ENCODE peak calls at places on chromosomes 16 and 17, in four cellular contexts. N is stimulated activated CD8-positive, alpha-beta memory T cell treated with anti-CD3 and anti-CD28 coated beads, Interleukin-15, amount 100 ng/mL, for 4 hours; U is NCI-H345; F is ELR. J is an unnamed sample.
A peak's percentile ranks its signal among the peaks of the same experiment; 100 is the strongest.

GRCh38 chr17:67474081-67474661 is 97.1 kb downstream of the PITPNC1 start:
- DNase-seq in F (peak; percentile 42), U (no peak), N (no peak), J (no peak)

GRCh38 chr17:17382060-17382449 is 78.9 kb downstream of the NT5M start:
- DNase-seq in F (no peak), N (no peak), U (no peak), J (no peak)

GRCh38 chr17:81336930-81337325 is 41.8 kb upstream of the SLC38A10 start:
- DNase-seq in N (no peak), F (no peak), U (no peak), J (no peak)

GRCh38 chr17:38341035-38341721 is 2.6 kb downstream of the GPR179 start:
- DNase-seq in N (no peak), U (peak; percentile 91), F (peak; percentile 19), J (peak; percentile 73)

GRCh38 chr17:64115871-64116534 is 13.9 kb downstream of the ERN1 start:
- DNase-seq in F (peak; percentile 95), U (no peak), N (no peak), J (no peak)

GRCh38 chr17:55756689-55757088 is 5.8 kb downstream of the PCTP start:
- DNase-seq in F (no peak), U (no peak), N (no peak), J (no peak)

GRCh38 chr16:24838554-24839266 is 7.1 kb upstream of the SLC5A11 start:
- DNase-seq in F (peak; percentile 74), U (no peak), N (no peak), J (no peak)

GRCh38 chr17:21129023-21129681 is 2.4 kb downstream of the DHRS7B start:
- DNase-seq in N (no peak), F (peak; percentile 62), U (peak; percentile 4), J (no peak)

GRCh38 chr16:78227855-78228254 is 128.4 kb downstream of the WWOX start:
- DNase-seq in U (peak; percentile 14), F (no peak), N (no peak), J (no peak)

GRCh38 chr16:35431829-35432663 is 1972.6 kb downstream of the TP53TG3F start:
- DNase-seq in F (peak; percentile 6), N (no peak), U (no peak), J (no peak)

GRCh38 chr17:73257516-73257915 is 4.2 kb downstream of the CPSF4L start:
- DNase-seq in F (no peak), N (no peak), U (no peak), J (no peak)

GRCh38 chr16:11093578-11094074 is 149.3 kb downstream of the CLEC16A start:
- DNase-seq in N (no peak), F (no peak), U (no peak), J (no peak)

GRCh38 chr17:4393806-4394205 is 27.3 kb upstream of the UBE2G1 start:
- DNase-seq in U (no peak), N (no peak), F (no peak), J (no peak)

GRCh38 chr17:79657036-79657435 is 46.2 kb upstream of the RBFOX3 start:
- DNase-seq in N (no peak), U (no peak), F (no peak), J (no peak)

GRCh38 chr16:67537270-67537635 is 8.6 kb downstream of the RIPOR1 start:
- DNase-seq in U (peak; percentile 12), N (no peak), F (peak; percentile 77), J (no peak)

GRCh38 chr17:44871546-44871945 is 23.9 kb downstream of the HIGD1B start:
- DNase-seq in N (no peak), U (no peak), F (no peak), J (no peak)

GRCh38 chr16:70490261-70490660 is 33.1 kb downstream of the COG4 start:
- DNase-seq in U (no peak), N (no peak), F (no peak), J (no peak)